ENCODE peak calls at places on chromosomes 2 and 18, in six cellular contexts. One of them, this sample, is unnamed.

GRCh38 chr2:7430869-7431641 is 513.8 kb downstream of the RNF144A start:
- DNase-seq in IMR-90: no peak
- DNase-seq in mesendoderm: peak; percentile 88
- DNase-seq in trophoblast cell: peak; percentile 95
- DNase-seq in neuronal stem cell: peak; percentile 35
- DNase-seq in mesenchymal stem cell: peak; percentile 10
- DNase-seq in this sample: peak; percentile 95

GRCh38 chr2:152486048-152486736 is 151.2 kb downstream of the FMNL2 start:
- DNase-seq in IMR-90: no peak
- DNase-seq in mesendoderm: no peak
- DNase-seq in trophoblast cell: peak; percentile 73
- DNase-seq in neuronal stem cell: no peak
- DNase-seq in mesenchymal stem cell: peak; percentile 49
- DNase-seq in this sample: no peak

GRCh38 chr2:183207110-183207509 is 82.9 kb downstream of the NUP35 start:
- DNase-seq in IMR-90: peak; percentile 28
- DNase-seq in mesendoderm: peak; percentile 79
- DNase-seq in trophoblast cell: no peak
- DNase-seq in neuronal stem cell: no peak
- DNase-seq in mesenchymal stem cell: peak; percentile 6
- DNase-seq in this sample: no peak

GRCh38 chr2:197804758-197805597 is 585 bp downstream of the PLCL1 start:
- DNase-seq in IMR-90: peak; percentile 6
- DNase-seq in mesendoderm: no peak
- DNase-seq in trophoblast cell: peak; percentile 4
- DNase-seq in neuronal stem cell: peak; percentile 32
- DNase-seq in mesenchymal stem cell: peak; percentile 22
- DNase-seq in this sample: peak; percentile 34

GRCh38 chr2:181813963-181814565 is 77.5 kb upstream of the ITPRID2 start:
- DNase-seq in IMR-90: peak; percentile 84
- DNase-seq in mesendoderm: no peak
- DNase-seq in trophoblast cell: peak; percentile 75
- DNase-seq in neuronal stem cell: no peak
- DNase-seq in mesenchymal stem cell: peak; percentile 77
- DNase-seq in this sample: no peak

GRCh38 chr2:71224457-71224856 is 2.4 kb downstream of the PAIP2B start:
- DNase-seq in IMR-90: no peak
- DNase-seq in mesendoderm: no peak
- DNase-seq in trophoblast cell: no peak
- DNase-seq in neuronal stem cell: no peak
- DNase-seq in mesenchymal stem cell: no peak
- DNase-seq in this sample: no peak

GRCh38 chr18:35682282-35682867 is 100.8 kb downstream of the GALNT1 start:
- DNase-seq in IMR-90: peak; percentile 47
- DNase-seq in mesendoderm: no peak
- DNase-seq in trophoblast cell: no peak
- DNase-seq in neuronal stem cell: no peak
- DNase-seq in mesenchymal stem cell: no peak
- DNase-seq in this sample: no peak

GRCh38 chr2:42102606-42103450 is 55.0 kb downstream of the PKDCC start:
- DNase-seq in IMR-90: no peak
- DNase-seq in mesendoderm: peak; percentile 99
- DNase-seq in trophoblast cell: peak; percentile 72
- DNase-seq in neuronal stem cell: peak; percentile 61
- DNase-seq in mesenchymal stem cell: no peak
- DNase-seq in this sample: peak; percentile 98

GRCh38 chr2:48270209-48270608 is 259.7 kb upstream of the STON1 start:
- DNase-seq in IMR-90: no peak
- DNase-seq in mesendoderm: no peak
- DNase-seq in trophoblast cell: peak; percentile 24
- DNase-seq in neuronal stem cell: no peak
- DNase-seq in mesenchymal stem cell: no peak
- DNase-seq in this sample: no peak

GRCh38 chr2:241673797-241674725 is 12.6 kb downstream of the DTYMK start:
- DNase-seq in IMR-90: no peak
- DNase-seq in mesendoderm: peak; percentile 65
- DNase-seq in trophoblast cell: no peak
- DNase-seq in neuronal stem cell: no peak
- DNase-seq in mesenchymal stem cell: no peak
- DNase-seq in this sample: peak; percentile 62

GRCh38 chr2:105438104-105438929 is 39.5 kb upstream of the FHL2 start:
- DNase-seq in IMR-90: peak; percentile 52
- DNase-seq in mesendoderm: no peak
- DNase-seq in trophoblast cell: no peak
- DNase-seq in neuronal stem cell: no peak
- DNase-seq in mesenchymal stem cell: peak; percentile 82
- DNase-seq in this sample: no peak

GRCh38 chr2:101190753-101191516 is 39.8 kb upstream of the TBC1D8 start:
- DNase-seq in IMR-90: no peak
- DNase-seq in mesendoderm: peak; percentile 38
- DNase-seq in trophoblast cell: peak; percentile 18
- DNase-seq in neuronal stem cell: no peak
- DNase-seq in mesenchymal stem cell: no peak
- DNase-seq in this sample: no peak

GRCh38 chr2:241884951-241885700 is 15.6 kb downstream of the RTP5 start:
- DNase-seq in IMR-90: no peak
- DNase-seq in mesendoderm: no peak
- DNase-seq in trophoblast cell: no peak
- DNase-seq in neuronal stem cell: no peak
- DNase-seq in mesenchymal stem cell: no peak
- DNase-seq in this sample: no peak

GRCh38 chr2:151200277-151200676 is 61.4 kb downstream of the RBM43 start:
- DNase-seq in IMR-90: no peak
- DNase-seq in mesendoderm: no peak
- DNase-seq in trophoblast cell: no peak
- DNase-seq in neuronal stem cell: no peak
- DNase-seq in mesenchymal stem cell: no peak
- DNase-seq in this sample: no peak

GRCh38 chr18:8801263-8801901 is 96.0 kb downstream of the MTCL1 start:
- DNase-seq in IMR-90: peak; percentile 98
- DNase-seq in mesendoderm: peak; percentile 49
- DNase-seq in trophoblast cell: no peak
- DNase-seq in neuronal stem cell: no peak
- DNase-seq in mesenchymal stem cell: peak; percentile 94
- DNase-seq in this sample: no peak

GRCh38 chr2:7572460-7572859 is 655.2 kb downstream of the RNF144A start:
- DNase-seq in IMR-90: no peak
- DNase-seq in mesendoderm: no peak
- DNase-seq in trophoblast cell: no peak
- DNase-seq in neuronal stem cell: no peak
- DNase-seq in mesenchymal stem cell: no peak
- DNase-seq in this sample: no peak

GRCh38 chr2:66364495-66364992 is 70.4 kb upstream of the MEIS1 start:
- DNase-seq in IMR-90: peak; percentile 53
- DNase-seq in mesendoderm: no peak
- DNase-seq in trophoblast cell: no peak
- DNase-seq in neuronal stem cell: no peak
- DNase-seq in mesenchymal stem cell: peak; percentile 81
- DNase-seq in this sample: no peak

DNA sequence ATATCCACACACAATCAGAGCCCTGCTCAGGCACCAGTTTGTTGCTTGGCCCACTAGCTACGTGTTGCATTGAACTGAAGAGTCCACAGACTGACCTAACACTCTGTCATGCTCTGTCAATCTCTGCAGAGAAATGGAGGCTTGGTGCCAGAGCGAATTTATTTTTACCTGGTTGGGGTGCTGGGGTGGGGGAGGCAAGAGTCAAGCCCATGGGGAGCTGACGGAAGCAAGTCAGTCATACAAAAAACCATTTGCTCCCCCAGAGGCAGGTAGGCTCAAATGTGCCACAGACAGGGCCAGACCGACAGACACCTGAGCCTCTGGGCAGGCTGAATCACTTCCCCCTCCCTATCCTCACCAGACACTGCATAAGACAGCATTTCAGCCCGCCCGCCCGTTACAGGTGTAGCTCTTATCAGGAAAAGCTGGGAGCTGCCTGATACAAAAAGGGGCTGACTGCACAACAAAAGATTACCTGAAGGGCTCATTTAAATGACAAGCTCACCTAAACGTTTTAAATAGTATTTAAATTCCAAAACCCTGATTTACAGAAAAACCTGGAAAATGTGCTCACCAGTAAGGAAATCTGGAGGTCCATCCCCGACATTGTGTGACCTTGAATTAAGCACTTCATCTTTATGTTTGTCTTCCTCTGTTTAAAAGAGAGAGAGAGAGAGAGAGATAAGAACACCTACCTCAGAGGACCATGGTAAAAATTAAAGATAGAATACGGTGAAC is 2.1 kb upstream of the PCBP1 start:
- DNase-seq in IMR-90: no peak
- DNase-seq in mesendoderm: peak; percentile 86
- DNase-seq in trophoblast cell: no peak
- DNase-seq in neuronal stem cell: no peak
- DNase-seq in mesenchymal stem cell: no peak
- DNase-seq in this sample: peak; percentile 96
- H2BK120ac ChIP-seq in IMR-90: peak overlapping the region; percentile 93
- H2BK120ac ChIP-seq in mesendoderm: no peak overlapping the region
- H2BK120ac ChIP-seq in trophoblast cell: peak overlapping the region; percentile 47
- H2BK120ac ChIP-seq in neuronal stem cell: no peak overlapping the region
- H2BK120ac ChIP-seq in mesenchymal stem cell: no peak overlapping the region
- H2BK120ac ChIP-seq in this sample: peak overlapping the region; percentile 100

DNA sequence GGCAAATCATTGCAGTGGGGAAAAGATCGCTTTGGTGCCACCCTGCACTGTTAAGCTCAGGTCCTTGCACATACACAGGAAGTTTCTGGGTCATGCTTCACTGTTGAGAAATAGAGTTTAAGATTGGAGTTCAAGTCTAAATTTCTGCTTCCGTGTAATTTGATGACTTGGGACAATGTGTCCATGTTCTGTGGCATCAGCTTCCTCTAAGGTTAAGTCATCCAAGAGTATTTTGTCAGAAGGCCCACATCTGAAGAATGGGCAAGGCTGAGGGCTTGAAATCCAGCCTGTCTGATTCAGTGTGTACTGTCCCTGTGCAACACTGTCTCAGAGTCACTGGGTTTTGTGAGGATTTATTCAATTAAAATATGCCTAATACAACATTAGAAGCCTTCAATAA is 880.7 kb downstream of the SUCLG1 start:
- DNase-seq in IMR-90: no peak
- DNase-seq in mesendoderm: no peak
- DNase-seq in trophoblast cell: no peak
- DNase-seq in neuronal stem cell: no peak
- DNase-seq in mesenchymal stem cell: no peak
- DNase-seq in this sample: no peak
- H3K27ac ChIP-seq in IMR-90: no peak overlapping the region
- H3K27ac ChIP-seq in mesendoderm: no peak overlapping the region
- H3K27ac ChIP-seq in trophoblast cell: no peak overlapping the region
- H3K27ac ChIP-seq in neuronal stem cell: no peak overlapping the region
- H3K27ac ChIP-seq in mesenchymal stem cell: no peak overlapping the region
- H3K27ac ChIP-seq in this sample: no peak overlapping the region

GRCh38 chr18:49018961-49019445 is 68.2 kb upstream of the SMAD7 start:
- DNase-seq in IMR-90: no peak
- DNase-seq in mesendoderm: no peak
- DNase-seq in trophoblast cell: no peak
- DNase-seq in neuronal stem cell: no peak
- DNase-seq in mesenchymal stem cell: no peak
- DNase-seq in this sample: no peak
- H2BK5ac ChIP-seq in IMR-90: no peak overlapping the region
- H2BK5ac ChIP-seq in mesendoderm: no peak overlapping the region
- H2BK5ac ChIP-seq in trophoblast cell: no peak overlapping the region
- H2BK5ac ChIP-seq in neuronal stem cell: no peak overlapping the region
- H2BK5ac ChIP-seq in mesenchymal stem cell: no peak overlapping the region
- H2BK5ac ChIP-seq in this sample: no peak overlapping the region

DNA sequence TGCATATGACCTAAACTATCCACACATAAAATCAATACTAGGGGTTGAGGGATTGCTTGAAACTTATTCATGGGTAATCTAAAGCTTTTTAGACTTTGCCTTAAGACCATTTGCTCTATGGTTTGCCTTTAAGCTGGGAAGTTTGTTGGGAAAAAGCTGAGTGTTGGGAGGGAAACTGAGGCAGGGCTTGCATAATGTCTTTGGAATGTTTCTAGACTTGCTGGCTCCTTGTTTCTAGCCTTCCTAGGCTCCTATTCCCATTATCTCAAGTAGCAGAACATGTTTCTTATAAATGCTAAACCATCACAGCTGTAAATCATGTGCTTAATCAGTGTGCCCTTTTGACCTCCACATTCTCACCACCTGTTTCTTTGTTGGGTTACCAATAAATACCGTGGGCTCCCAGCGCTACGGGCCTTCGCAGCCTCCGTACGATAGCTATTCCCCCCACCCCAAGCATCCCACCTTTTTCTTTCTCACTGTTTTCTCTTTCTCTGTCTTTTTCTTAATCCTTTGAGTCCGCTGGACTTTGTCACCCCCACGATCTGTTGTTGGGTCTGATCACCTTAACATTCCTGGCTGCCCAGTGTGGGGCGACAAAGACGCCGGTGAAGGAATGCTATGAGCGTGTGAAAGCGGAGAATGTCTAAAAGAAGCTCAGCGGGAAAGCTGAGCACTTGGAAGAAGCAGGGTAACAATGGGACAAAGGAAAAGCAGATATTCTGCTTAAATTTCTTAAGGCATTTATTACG is 49.4 kb upstream of the CWC22 start:
- DNase-seq in IMR-90: no peak
- DNase-seq in mesendoderm: peak; percentile 89
- DNase-seq in trophoblast cell: no peak
- DNase-seq in neuronal stem cell: peak; percentile 91
- DNase-seq in mesenchymal stem cell: no peak
- DNase-seq in this sample: peak; percentile 76
- H2BK120ac ChIP-seq in IMR-90: no peak overlapping the region
- H2BK120ac ChIP-seq in mesendoderm: no peak overlapping the region
- H2BK120ac ChIP-seq in trophoblast cell: no peak overlapping the region
- H2BK120ac ChIP-seq in neuronal stem cell: no peak overlapping the region
- H2BK120ac ChIP-seq in mesenchymal stem cell: no peak overlapping the region
- H2BK120ac ChIP-seq in this sample: peak overlapping the region; percentile 75

DNA sequence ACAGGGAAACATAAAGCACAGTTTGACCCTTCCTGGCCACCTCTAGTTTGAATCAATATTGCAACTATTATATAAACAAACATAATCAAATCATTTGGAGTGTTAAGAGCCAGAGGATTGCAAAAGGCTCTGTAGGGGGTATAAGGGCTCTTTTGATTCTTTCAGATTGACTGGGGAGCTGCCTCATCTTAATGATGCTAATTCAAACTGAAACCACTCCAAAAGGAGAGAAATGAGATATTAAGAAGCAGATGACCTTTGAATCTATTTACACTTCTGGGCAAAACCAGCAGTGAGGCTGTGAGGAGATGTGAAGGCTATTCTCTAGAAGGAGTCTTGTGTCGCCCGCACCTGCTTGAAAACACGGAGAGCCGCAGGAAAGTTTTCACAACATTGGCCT is 311.2 kb upstream of the CRIM1 start:
- DNase-seq in IMR-90: no peak
- DNase-seq in mesendoderm: no peak
- DNase-seq in trophoblast cell: no peak
- DNase-seq in neuronal stem cell: no peak
- DNase-seq in mesenchymal stem cell: no peak
- DNase-seq in this sample: no peak
- H3K27ac ChIP-seq in IMR-90: no peak overlapping the region
- H3K27ac ChIP-seq in mesendoderm: no peak overlapping the region
- H3K27ac ChIP-seq in trophoblast cell: no peak overlapping the region
- H3K27ac ChIP-seq in neuronal stem cell: no peak overlapping the region
- H3K27ac ChIP-seq in mesenchymal stem cell: no peak overlapping the region
- H3K27ac ChIP-seq in this sample: no peak overlapping the region